ENCODE peak calls at places on chromosomes 11 and 22, in four cellular contexts. N, L, Y and P are unnamed samples.

GRCh38 chr11:64357904-64358535 is 942 bp upstream of the RPS6KA4 start:
- DNase-seq in N (no peak), L (no peak), Y (peak; percentile 32), P (no peak)

GRCh38 chr11:102010776-102011500 is 36.3 kb upstream of the CFAP300 start:
- DNase-seq in N (no peak), L (no peak), Y (peak; percentile 79), P (no peak)

GRCh38 chr11:57638005-57638760 is 11.5 kb downstream of the YPEL4 start:
- DNase-seq in N (no peak), L (peak; percentile 66), Y (peak; percentile 44), P (peak; percentile 64)

GRCh38 chr11:132895340-132895739 is 637.0 kb downstream of the OPCML start:
- DNase-seq in N (no peak), L (no peak), Y (no peak), P (no peak)

GRCh38 chr11:7688238-7688826 is 15.0 kb upstream of the CYB5R2 start:
- DNase-seq in N (no peak), L (no peak), Y (no peak), P (peak; percentile 39)

GRCh38 chr11:79092791-79093313 is 348.0 kb downstream of the TENM4 start:
- DNase-seq in N (no peak), L (no peak), Y (no peak), P (no peak)

GRCh38 chr11:6012055-6012668 is 5.4 kb upstream of the OR56A4 start:
- DNase-seq in N (no peak), L (no peak), Y (no peak), P (no peak)

GRCh38 chr22:32685527-32685926 is 116.0 kb upstream of the TIMP3 start:
- DNase-seq in N (no peak), L (no peak), Y (no peak), P (no peak)

GRCh38 chr11:103484545-103484944 is 375.3 kb downstream of the DYNC2H1 start:
- DNase-seq in N (no peak), L (no peak), Y (no peak), P (no peak)
- TF ChIP-seq CTCF in N (no peak), L (no peak), Y (no peak), P (no peak)

GRCh38 chr11:121534131-121535093 is 81.6 kb upstream of the SORL1-AS1 start:
- DNase-seq in N (no peak), L (no peak), Y (no peak), P (no peak)
- TF ChIP-seq CTCF in N (no peak), L (peak; percentile 43), Y (no peak), P (no peak)

DNA sequence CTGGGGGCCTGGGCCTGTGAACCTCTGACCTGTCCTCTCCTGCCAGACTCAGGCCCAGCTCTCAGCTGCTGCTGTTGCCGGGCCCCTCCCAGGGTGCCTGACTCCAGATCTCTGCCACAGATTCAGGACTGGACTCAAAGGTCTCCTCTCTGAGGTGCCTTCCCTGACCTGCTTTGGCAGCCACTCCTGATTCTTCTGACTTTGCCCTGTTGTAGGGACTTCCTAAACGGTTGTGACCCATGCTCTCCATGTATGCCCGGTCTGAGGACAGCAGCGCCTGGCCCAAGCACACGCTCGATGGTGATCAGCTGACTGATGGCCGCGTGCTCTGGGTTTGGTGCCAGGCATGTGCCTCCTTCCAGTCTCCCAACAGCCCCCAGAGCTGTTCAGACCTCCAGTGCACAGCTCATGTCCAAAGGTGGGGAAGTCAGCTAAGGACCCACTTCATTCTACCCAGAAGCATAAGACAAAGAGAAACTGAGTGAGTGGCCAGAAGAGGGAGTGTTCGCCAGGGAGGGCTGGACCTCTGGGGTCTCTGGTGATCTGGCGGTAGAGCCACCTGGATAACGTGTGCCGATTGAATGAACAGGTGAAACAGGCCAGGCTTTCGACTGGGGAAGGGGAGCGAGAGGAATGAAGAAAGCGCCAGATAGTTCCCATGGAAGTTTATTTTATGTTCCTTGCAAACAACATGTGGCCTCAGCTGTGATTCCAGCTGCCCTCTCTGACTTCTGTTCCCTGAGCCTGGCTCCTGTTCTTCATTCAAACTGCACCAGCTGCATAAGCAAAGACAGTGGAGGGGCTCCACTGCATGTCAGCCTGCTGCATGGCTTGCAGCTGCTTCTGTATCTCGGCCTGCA is 8.1 kb upstream of the TOP3B start:
- DNase-seq in N (no peak), L (peak; percentile 13), Y (no peak), P (no peak)
- TF ChIP-seq CTCF in N (no peak), L (no peak), Y (no peak), P (no peak)

GRCh38 chr22:40898850-40899357 is 37.0 kb upstream of the DNAJB7 start:
- DNase-seq in N (no peak), L (peak; percentile 60), Y (no peak), P (peak; percentile 69)
- TF ChIP-seq CTCF in N (peak; percentile 40), L (peak; percentile 53), Y (peak; percentile 55), P (peak; percentile 49)

GRCh38 chr11:125423247-125423849 is 72.7 kb downstream of the FEZ1 start:
- DNase-seq in N (no peak), L (peak; percentile 57), Y (no peak), P (peak; percentile 50)
- TF ChIP-seq CTCF in N (no peak), L (peak; percentile 71), Y (no peak), P (peak; percentile 52)

DNA sequence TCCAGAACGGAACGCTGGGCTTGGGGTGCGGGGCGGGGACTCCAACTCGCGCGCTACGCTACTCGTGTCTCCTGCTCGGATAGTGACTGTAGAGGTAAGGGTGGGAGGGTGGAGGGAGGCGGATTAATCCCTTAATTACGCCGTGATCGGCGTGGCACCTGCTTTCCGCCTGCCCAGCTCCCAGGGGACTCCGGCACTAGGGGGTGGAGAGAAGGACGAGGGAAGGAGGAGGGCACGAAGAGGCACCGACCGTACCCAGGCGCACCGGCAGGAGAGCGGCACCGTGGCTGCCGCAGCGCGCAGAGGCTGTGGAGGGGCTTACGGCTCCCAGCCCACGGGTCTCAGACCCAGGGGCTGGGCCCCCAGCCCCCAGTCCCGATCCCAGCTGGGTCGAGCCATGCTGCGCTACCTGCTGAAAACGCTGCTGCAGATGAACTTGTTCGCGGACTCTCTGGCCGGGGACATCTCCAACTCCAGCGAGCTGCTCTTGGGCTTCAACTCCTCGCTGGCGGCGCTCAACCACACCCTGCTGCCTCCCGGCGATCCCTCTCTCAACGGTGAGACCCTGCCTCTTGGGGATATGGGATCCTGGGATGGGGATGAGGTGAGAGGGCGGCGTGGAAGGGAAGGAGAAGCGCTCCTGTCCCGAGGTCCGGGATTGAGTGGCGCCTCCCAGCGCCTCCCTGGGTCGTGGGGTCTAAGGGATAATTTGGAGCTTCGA is at the start of gene ROBO3:
- DNase-seq in N (no peak), L (no peak), Y (no peak), P (no peak)
- TF ChIP-seq CTCF in N (no peak), L (no peak), Y (no peak), P (no peak)